ENCODE peak calls at places on chromosomes 2 and 18, in five cellular contexts. L is ovary, G is small intestine, W is K562, B is cardiac muscle cell. M is an unnamed sample. For H3K4me1 and H3K9me3, the result is how much of the 10 kb centered on the place peaks cover.

GRCh38 chr2:131030478-131030971 is 62.7 kb downstream of the FAM168B start:
- DNase-seq in L (no peak), G (no peak), W (no peak), B (no peak), M (no peak)

GRCh38 chr2:204109681-204110080 is 173.1 kb downstream of the ICOS start:
- DNase-seq in L (no peak), G (no peak), W (no peak), B (no peak), M (peak)

GRCh38 chr2:186695081-186695756 is 1.4 kb downstream of the FAM171B start:
- DNase-seq in L (no peak), G (no peak), W (no peak), B (peak), M (no peak)

GRCh38 chr18:2932247-2933181 is 80.4 kb downstream of the LPIN2 start:
- DNase-seq in L (no peak), G (peak), W (peak), B (peak), M (peak)

GRCh38 chr2:65227035-65227470 is 578 bp upstream of the ACTR2 start:
- DNase-seq in L (no peak), G (peak), W (peak), B (peak), M (no peak)

GRCh38 chr2:32553829-32554432 is 73.9 kb upstream of the TTC27 start:
- DNase-seq in L (no peak), G (peak), W (peak), B (peak), M (peak)

GRCh38 chr2:202018950-202019349 is 14.7 kb upstream of the FZD7 start:
- DNase-seq in L (no peak), G (no peak), W (no peak), B (no peak), M (no peak)

GRCh38 chr2:218582085-218582484 is 13.4 kb downstream of the CNOT9 start:
- DNase-seq in L (no peak), G (no peak), W (no peak), B (peak), M (no peak)

GRCh38 chr2:108619916-108620620 is 85.8 kb downstream of the LIMS1 start:
- DNase-seq in L (no peak), G (no peak), W (no peak), B (no peak), M (no peak)

GRCh38 chr18:13581496-13581895 is 144.9 kb downstream of the FAM210A start:
- DNase-seq in L (no peak), G (no peak), W (no peak), B (no peak), M (no peak)
- H3K4me1 ChIP-seq in L (under half), G (under half), W (under half), B (under half), M (under half)

GRCh38 chr2:184971669-184972068 is 373.3 kb downstream of the ZNF804A start:
- DNase-seq in L (no peak), G (no peak), W (no peak), B (no peak), M (no peak)
- H3K27ac ChIP-seq in L (no peak), G (no peak), W (no peak), B (no peak), M (no peak)

DNA sequence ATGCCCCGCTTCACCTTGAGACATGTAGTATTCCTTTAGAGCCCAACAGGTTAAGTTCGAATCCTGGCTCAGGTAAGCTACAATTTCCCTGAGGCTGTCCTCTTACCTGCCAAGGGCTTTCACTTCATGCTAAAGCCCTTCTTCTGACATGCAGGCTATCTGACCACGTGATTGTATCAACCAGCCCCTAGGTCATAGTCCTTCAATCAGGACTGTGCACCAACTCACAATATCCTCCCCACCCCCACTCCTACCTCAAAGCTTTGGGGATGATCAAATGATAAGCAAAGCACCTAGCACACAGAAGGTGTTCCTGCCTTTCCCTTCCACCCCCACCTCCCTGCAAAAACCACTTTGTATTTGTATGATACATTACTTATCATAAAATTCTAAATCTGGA is 78.9 kb downstream of the AAK1 start:
- DNase-seq in L (no peak), G (peak), W (no peak), B (no peak), M (no peak)
- H3K9me3 ChIP-seq in L (under half), G (under half), W (under half), B (under half), M (under half)

GRCh38 chr2:88855620-88856408 is 164.3 kb downstream of the RPIA start:
- DNase-seq in L (no peak), G (no peak), W (no peak), B (no peak), M (no peak)

GRCh38 chr2:88856409-88857135 is 165.1 kb downstream of the RPIA start:
- DNase-seq in L (no peak), G (no peak), W (no peak), B (no peak), M (no peak)

GRCh38 chr2:88853403-88853790 is 161.9 kb downstream of the RPIA start:
- DNase-seq in L (no peak), G (no peak), W (no peak), B (no peak), M (no peak)

GRCh38 chr2:88854528-88854927 is 163.1 kb downstream of the RPIA start:
- DNase-seq in L (no peak), G (no peak), W (no peak), B (no peak), M (no peak)

GRCh38 chr2:88852753-88853402 is 161.4 kb downstream of the RPIA start:
- DNase-seq in L (no peak), G (no peak), W (no peak), B (peak), M (no peak)
- H3K4me1 ChIP-seq in L (under half), G (under half), W (under half), B (under half), M (under half)

DNA sequence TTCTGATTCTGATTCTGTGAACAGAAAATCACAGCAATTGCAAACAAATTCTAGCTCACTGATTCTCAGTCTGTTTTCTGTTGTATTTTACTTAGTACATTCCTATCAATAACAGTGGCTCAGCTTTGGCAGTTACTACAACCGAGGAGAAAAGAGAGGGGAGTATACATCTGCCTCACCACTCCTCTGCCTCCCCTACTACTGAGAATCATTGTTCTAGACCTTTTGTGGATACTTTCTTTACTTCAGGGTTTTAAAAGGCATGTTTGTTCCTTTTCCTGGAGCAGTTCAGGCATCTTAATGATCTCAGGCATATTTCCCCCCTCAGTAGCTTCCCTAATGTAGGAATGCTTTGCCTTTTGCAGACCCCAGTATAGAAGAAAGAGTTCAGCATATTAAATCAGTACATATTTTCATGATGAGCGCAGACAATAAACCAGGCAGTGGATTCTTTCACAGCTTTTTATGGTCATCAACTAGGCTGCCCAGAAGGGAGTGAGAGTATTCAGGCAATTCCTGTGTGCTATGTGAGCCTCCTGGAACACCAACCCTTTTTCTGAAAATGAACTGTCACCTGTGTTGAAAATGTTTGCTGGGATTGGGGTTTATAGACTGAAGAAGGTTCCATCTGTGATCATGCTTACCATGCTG is 10.3 kb downstream of the STAMBP start:
- DNase-seq in L (no peak), G (no peak), W (no peak), B (no peak), M (peak)
- H3K27ac ChIP-seq in L (no peak), G (no peak), W (no peak), B (no peak), M (no peak)

GRCh38 chr18:56086786-56087185 is 498.8 kb upstream of the TCF4 start:
- DNase-seq in L (no peak), G (no peak), W (no peak), B (no peak), M (no peak)

GRCh38 chr18:56083889-56084288 is 495.9 kb upstream of the TCF4 start:
- DNase-seq in L (no peak), G (peak), W (no peak), B (no peak), M (no peak)

GRCh38 chr18:56086176-56086575 is 498.2 kb upstream of the TCF4 start:
- DNase-seq in L (no peak), G (no peak), W (no peak), B (no peak), M (no peak)

GRCh38 chr18:56085561-56085960 is 497.6 kb upstream of the TCF4 start:
- DNase-seq in L (no peak), G (no peak), W (no peak), B (peak), M (no peak)

GRCh38 chr18:56083097-56083865 is 495.3 kb upstream of the TCF4 start:
- DNase-seq in L (peak), G (no peak), W (peak), B (peak), M (no peak)
- H3K9me3 ChIP-seq in L (under half), G (under half), W (under half), B (under half), M (under half)

GRCh38 chr2:9225806-9226205 is 19.2 kb downstream of the ASAP2 start:
- DNase-seq in L (no peak), G (no peak), W (no peak), B (no peak), M (no peak)
- H3K4me1 ChIP-seq in L (under half), G (under half), W (under half), B (under half), M (under half)

GRCh38 chr2:112658301-112658700 is 12.6 kb downstream of the SLC20A1 start:
- DNase-seq in L (no peak), G (no peak), W (no peak), B (peak), M (no peak)

GRCh38 chr2:112658820-112659667 is 13.3 kb downstream of the SLC20A1 start:
- DNase-seq in L (no peak), G (no peak), W (no peak), B (peak), M (no peak)

GRCh38 chr2:112661656-112662305 is 16.0 kb downstream of the SLC20A1 start:
- DNase-seq in L (no peak), G (no peak), W (no peak), B (no peak), M (no peak)

GRCh38 chr2:112660138-112660537 is 14.4 kb downstream of the SLC20A1 start:
- DNase-seq in L (no peak), G (no peak), W (no peak), B (no peak), M (no peak)

GRCh38 chr2:112656679-112657078 is 10.9 kb downstream of the SLC20A1 start:
- DNase-seq in L (no peak), G (no peak), W (no peak), B (no peak), M (no peak)
- H3K27ac ChIP-seq in L (no peak), G (no peak), W (no peak), B (no peak), M (no peak)

DNA sequence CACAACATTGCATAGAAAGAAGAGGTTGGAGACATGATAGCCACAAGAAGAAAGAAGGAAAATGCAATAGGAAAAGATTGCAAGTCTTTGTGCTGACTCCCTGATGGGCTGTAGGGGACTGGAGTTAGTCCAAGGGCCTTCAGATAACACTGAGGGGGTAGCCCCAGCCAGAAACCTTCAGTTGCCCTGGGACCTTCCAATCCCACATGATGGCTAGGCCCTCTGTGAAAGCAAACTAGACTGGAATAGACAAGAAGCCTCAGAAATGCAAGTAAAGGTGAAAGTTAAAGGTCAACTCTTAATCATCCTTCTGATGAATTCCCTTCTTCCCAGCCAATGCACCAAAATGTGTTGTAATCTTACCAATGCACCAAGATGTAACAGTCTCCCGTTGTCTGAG is 19.2 kb downstream of the CMPK2 start:
- DNase-seq in L (no peak), G (no peak), W (no peak), B (no peak), M (no peak)
- H3K9me3 ChIP-seq in L (under half), G (under half), W (under half), B (under half), M (under half)

GRCh38 chr18:42742976-42743755 is 372.3 kb downstream of the RIT2 start:
- DNase-seq in L (no peak), G (no peak), W (no peak), B (peak), M (no peak)
- H3K4me1 ChIP-seq in L (under half), G (under half), W (under half), B (under half), M (under half)

M was measured in SJSA1.